ENCODE peak calls at places on chromosomes 1 and 21, in eight cellular contexts. I is progenitor cell of endocrine pancreas; B is HFFc6; W is lower leg skin; A is PC-3; K is tibial artery; U is astrocyte of the cerebellum; J is CD4-positive, alpha-beta T cell. H is an unnamed sample.

GRCh38 chr1:113223040-113223439 is 150.0 kb downstream of the LRIG2 start:
- DNase-seq in I (no peak), J (no peak), U (no peak), B (no peak), K (no peak), A (no peak), W (no peak), H (no peak)

GRCh38 chr1:23477359-23478144 is 6.4 kb downstream of the ASAP3 start:
- DNase-seq in B (no peak), U (no peak), A (peak), K (no peak), W (no peak), I (no peak), J (no peak), H (no peak)

GRCh38 chr21:44742418-44743153 is 31.2 kb upstream of the TSPEAR start:
- DNase-seq in K (no peak), A (peak), U (no peak), W (no peak), J (no peak), I (no peak), B (peak), H (peak)

GRCh38 chr1:211985556-211986264 is 49.6 kb downstream of the INTS7 start:
- DNase-seq in B (no peak), A (no peak), W (no peak), K (no peak), U (no peak), I (no peak), J (no peak), H (no peak)

GRCh38 chr1:113783254-113784103 is 24.2 kb upstream of the PHTF1 start:
- DNase-seq in W (peak), B (no peak), A (no peak), K (no peak), U (no peak), I (no peak), J (no peak), H (peak)

GRCh38 chr1:60102691-60103090 is 29.1 kb upstream of the C1orf87 start:
- DNase-seq in K (no peak), A (no peak), J (no peak), W (no peak), B (no peak), I (no peak), U (no peak), H (no peak)

GRCh38 chr1:9238550-9238949 is 4.0 kb downstream of the H6PD start:
- DNase-seq in K (no peak), B (no peak), A (no peak), J (no peak), U (no peak), W (no peak), I (no peak), H (peak)

GRCh38 chr1:202659974-202660373 is 50.3 kb downstream of the SYT2 start:
- DNase-seq in J (no peak), I (no peak), W (no peak), U (no peak), B (no peak), A (no peak), K (no peak), H (no peak)

GRCh38 chr1:26970810-26971209 is 10.5 kb upstream of the KDF1 start:
- DNase-seq in U (no peak), W (no peak), I (no peak), K (no peak), A (no peak), B (no peak), J (no peak), H (peak)

GRCh38 chr1:150926094-150926741 is at the start of gene SETDB1:
- DNase-seq in I (peak), W (peak), J (peak), K (peak), U (peak), B (peak), A (peak), H (peak)

GRCh38 chr1:150922519-150922975 is 3.6 kb upstream of the SETDB1 start:
- DNase-seq in W (peak), A (peak), I (peak), K (peak), J (peak), B (peak), U (peak), H (peak)

GRCh38 chr1:150928286-150928685 is 2.1 kb downstream of the SETDB1 start:
- DNase-seq in I (no peak), A (no peak), W (no peak), B (no peak), J (no peak), K (no peak), U (no peak), H (peak)

GRCh38 chr1:150927629-150928028 is 1.5 kb downstream of the SETDB1 start:
- DNase-seq in A (no peak), J (no peak), B (no peak), U (no peak), W (no peak), I (no peak), K (no peak), H (no peak)

GRCh38 chr1:150925080-150925479 is 1.1 kb upstream of the SETDB1 start:
- DNase-seq in K (no peak), B (no peak), J (no peak), W (no peak), A (peak), I (no peak), U (no peak), H (no peak)
- TF ChIP-seq CTCF in K (no peak), B (no peak), J (no peak), W (no peak), A (no peak), I (no peak), U (no peak), H (no peak)

DNA sequence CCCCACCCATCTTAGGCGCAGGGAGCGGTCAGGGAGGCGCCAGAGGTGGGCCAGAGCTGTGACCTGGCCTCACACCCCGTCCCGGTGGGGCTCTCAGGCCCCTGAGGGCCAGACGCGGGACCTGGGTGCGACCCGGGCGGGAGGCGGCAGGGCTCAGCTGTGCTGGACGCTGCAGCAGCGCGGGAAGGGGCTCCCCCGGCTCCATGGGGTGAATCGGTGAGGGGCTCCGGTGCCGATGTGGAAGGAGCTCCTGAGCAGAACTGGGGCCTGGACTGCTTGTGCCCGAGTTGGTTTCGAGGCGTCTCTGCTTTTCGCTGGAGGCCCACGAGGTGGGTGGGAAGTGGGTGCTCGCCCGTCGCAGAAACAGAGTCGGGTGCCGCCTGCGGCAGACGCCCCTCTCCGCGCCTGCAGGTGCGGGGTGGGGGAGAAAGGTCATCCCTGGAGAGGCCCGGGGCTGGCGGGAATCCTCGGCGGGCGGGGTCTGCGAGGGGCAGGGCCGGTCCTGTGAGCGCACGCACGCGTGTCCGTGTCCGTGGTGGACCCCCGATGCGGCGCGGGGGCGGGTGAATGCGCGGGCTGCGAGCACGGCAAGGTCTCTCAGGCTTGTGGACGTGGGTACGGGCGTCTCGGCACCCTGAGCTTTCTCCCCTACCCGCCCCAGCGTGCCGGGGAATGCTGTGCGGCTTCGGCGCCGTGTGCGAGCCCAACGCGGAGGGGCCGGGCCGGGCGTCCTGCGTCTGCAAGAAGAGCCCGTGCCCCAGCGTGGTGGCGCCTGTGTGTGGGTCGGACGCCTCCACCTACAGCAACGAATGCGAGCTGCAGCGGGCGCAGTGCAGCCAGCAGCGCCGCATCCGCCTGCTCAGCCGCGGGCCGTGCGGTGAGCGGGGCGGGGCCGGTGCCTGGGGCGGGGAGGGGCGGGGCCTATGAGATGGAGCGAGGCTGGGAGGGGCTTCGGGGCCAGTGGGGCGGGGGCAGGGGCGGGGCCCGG is 20.4 kb downstream of the AGRN start:
- DNase-seq in I (peak), A (peak), B (peak), W (no peak), U (peak), K (peak), J (peak), H (peak)
- TF ChIP-seq CTCF in I (peak), A (peak), B (peak), W (no peak), U (peak), K (no peak), J (no peak), H (no peak)

GRCh38 chr1:116218922-116219321 is 107.7 kb downstream of the MAB21L3 start:
- DNase-seq in K (no peak), A (no peak), J (no peak), I (no peak), B (no peak), U (no peak), W (no peak), H (peak)
- TF ChIP-seq CTCF in K (no peak), A (no peak), J (no peak), I (no peak), B (no peak), U (no peak), W (no peak), H (no peak)

GRCh38 chr1:65084068-65084467 is 63.9 kb upstream of the AK4 start:
- DNase-seq in K (no peak), W (no peak), B (no peak), I (no peak), U (no peak), A (no peak), J (no peak), H (no peak)
- TF ChIP-seq CTCF in K (no peak), W (no peak), B (no peak), I (no peak), U (no peak), A (no peak), J (no peak), H (no peak)

DNA sequence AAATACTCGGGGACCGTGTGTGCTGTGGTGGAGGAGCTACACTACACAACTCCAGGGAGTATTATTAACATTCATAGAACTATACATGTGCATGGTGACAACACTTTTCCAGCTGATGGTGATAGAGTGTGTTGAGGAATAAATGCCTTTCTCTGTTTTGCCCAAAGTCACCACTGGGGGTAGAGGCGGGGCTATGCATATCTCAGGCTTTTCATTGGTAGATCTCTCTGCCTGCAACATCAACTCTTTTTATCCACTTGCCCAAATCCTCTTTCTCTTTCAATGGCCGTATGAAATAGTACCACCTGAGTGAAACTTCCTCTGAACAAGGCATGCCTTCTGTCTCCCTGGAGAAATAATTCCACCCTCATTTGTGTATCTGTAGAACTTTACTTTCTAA is 107.0 kb upstream of the C8B start:
- DNase-seq in B (no peak), J (no peak), I (no peak), W (no peak), A (peak), K (no peak), U (no peak), H (no peak)
- TF ChIP-seq CTCF in B (peak), J (no peak), I (peak), W (no peak), A (peak), K (no peak), U (no peak), H (no peak)

DNA sequence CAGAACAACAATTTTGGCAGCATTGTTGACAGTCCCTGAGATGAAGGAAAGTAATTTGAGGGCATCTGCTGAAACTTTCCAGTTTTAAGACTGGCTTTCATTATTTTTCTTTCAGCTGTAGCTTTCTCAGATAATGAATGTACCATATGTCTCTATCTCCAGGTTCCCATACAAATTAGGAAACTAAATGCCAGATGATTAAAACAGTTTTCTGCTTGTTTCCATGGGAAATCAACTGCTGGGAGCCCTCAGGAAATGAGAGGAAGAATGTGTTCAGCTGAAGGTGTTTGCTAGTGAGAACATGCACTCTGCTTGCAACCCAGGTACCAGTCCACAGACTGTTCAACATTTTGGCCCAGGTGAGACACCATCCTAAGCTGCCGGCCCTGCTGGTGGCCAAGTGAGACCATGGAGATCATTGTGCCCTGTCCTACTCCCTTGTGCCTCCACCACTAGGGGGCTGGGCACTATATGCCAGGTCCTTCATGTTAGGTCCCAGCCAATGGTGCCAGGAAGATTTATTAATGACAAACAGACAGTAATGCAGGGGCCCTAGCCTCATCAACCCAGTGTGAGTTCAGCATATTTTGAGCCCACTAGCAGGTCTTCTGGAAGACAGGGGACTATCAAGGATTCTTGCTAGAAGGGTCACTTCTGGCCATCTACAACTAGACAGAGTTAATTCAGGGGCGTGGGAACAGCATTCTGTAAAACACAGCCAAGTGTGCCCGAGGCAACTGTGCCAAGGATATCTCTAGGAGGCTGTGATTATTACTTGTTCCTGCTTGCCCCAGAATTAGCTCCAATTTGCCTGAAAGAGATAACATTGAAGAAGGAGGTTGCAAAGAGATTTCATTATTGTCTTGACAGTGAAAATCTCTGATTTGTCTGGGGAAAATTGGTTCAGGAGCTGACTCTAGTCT is 17.0 kb upstream of the LRRC8C start:
- DNase-seq in W (peak), A (peak), B (no peak), J (no peak), K (no peak), U (no peak), I (no peak), H (no peak)
- TF ChIP-seq CTCF in W (no peak), A (peak), B (peak), J (peak), K (peak), U (peak), I (peak), H (peak)

DNA sequence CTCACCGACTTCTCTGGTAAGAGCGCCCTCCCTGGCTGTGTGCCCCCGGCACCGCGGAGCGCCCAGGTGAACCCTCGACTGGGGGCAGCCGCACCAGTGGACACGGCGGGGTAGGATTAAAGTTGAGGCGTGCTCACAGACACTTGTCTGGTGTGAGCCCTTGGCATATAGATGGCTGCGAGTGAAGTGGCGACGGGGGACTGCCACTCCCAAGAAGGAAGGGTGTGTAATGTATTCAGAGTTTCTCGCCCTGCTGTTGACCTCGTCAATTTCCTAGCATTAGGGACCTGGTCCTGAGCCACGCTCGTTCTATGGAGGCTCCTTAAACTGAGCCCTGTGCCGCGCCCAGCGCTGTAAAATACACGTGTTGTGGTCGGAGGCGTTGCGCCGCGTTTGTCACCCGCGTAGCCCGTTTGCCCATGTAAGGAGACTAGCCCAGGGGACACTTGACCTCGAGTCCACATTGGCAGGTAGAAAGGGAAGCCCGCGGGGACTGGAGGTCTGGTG is 545 bp downstream of the EVA1C start:
- DNase-seq in W (peak), J (no peak), A (peak), I (no peak), K (peak), B (no peak), U (no peak), H (peak)
- TF ChIP-seq CTCF in W (no peak), J (peak), A (peak), I (no peak), K (no peak), B (no peak), U (no peak), H (no peak)